ENCODE peak calls at places on chromosomes 13 and 19, in seven cellular contexts. W is neuronal stem cell, E is H9, M is mesendoderm, D is mesenchymal stem cell, A is H1, Y is trophoblast cell. F is an unnamed sample.

GRCh38 chr13:48731957-48732569 is 78.3 kb downstream of the CYSLTR2 start:
- DNase-seq in M (peak), Y (peak), D (no peak), W (peak), A (peak), E (peak), F (no peak)

GRCh38 chr13:105778196-105778595 is 757.3 kb downstream of the EFNB2 start:
- DNase-seq in D (peak), Y (no peak), W (no peak), M (no peak), E (no peak), A (no peak), F (peak)

GRCh38 chr13:45737571-45738002 is 35.5 kb downstream of the CBY2 start:
- DNase-seq in M (peak), D (no peak), A (no peak), E (peak), W (no peak), Y (peak), F (no peak)

GRCh38 chr13:74135306-74136088 is 1.3 kb upstream of the KLF12 start:
- DNase-seq in D (peak), W (peak), E (peak), A (no peak), Y (peak), M (peak), F (peak)

GRCh38 chr13:107851670-107852460 is 363.5 kb downstream of the LIG4 start:
- DNase-seq in Y (no peak), W (no peak), D (no peak), A (no peak), E (no peak), M (no peak), F (peak)

GRCh38 chr13:85567909-85568308 is 231.3 kb downstream of the SLITRK6 start:
- DNase-seq in A (no peak), D (no peak), W (no peak), Y (no peak), M (peak), E (no peak), F (no peak)

GRCh38 chr19:1747285-1748114 is 5.8 kb upstream of the ONECUT3 start:
- DNase-seq in M (peak), A (peak), D (peak), E (peak), W (no peak), Y (no peak), F (peak)

GRCh38 chr19:17075860-17076538 is 422 bp downstream of the MYO9B start:
- DNase-seq in W (no peak), Y (peak), D (peak), M (peak), A (no peak), E (no peak), F (peak)

GRCh38 chr19:35644987-35645679 is 3.0 kb upstream of the COX6B1 start:
- DNase-seq in W (peak), M (peak), E (peak), Y (peak), D (no peak), A (peak), F (peak)

GRCh38 chr13:40254394-40254793 is 412.0 kb downstream of the FOXO1 start:
- DNase-seq in E (no peak), M (peak), Y (peak), W (no peak), A (no peak), D (no peak), F (no peak)

GRCh38 chr13:79527698-79528097 is 46.7 kb downstream of the NDFIP2 start:
- DNase-seq in D (no peak), M (no peak), E (no peak), A (no peak), Y (peak), W (no peak), F (no peak)

GRCh38 chr13:79531542-79532239 is 50.7 kb downstream of the NDFIP2 start:
- DNase-seq in Y (no peak), M (no peak), E (no peak), A (no peak), D (no peak), W (no peak), F (no peak)

GRCh38 chr13:79528356-79528755 is 47.4 kb downstream of the NDFIP2 start:
- DNase-seq in M (no peak), Y (peak), A (no peak), W (no peak), E (no peak), D (peak), F (peak)

GRCh38 chr13:79530270-79530669 is 49.3 kb downstream of the NDFIP2 start:
- DNase-seq in A (no peak), M (no peak), Y (no peak), E (no peak), D (no peak), W (no peak), F (no peak)

DNA sequence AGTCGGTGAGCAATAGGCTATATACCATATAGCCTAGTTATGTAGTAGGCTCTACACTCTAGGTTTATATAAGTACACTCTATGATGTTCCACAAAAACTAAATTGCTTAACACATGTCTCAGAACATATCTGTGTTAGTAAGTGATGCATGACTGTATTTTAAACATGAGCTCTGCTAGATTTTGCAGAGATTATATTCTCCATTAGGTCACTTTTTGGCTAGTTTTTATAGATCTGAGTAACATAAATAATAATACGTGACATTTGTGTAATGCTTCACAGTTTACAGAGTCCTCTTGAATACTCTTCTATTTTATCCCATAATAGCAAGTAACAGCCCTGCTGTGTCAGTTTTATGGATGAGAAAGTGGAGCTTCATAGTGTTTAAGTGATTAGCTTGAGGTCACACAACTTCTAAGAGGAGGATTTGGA is 47.8 kb downstream of the NDFIP2 start:
- DNase-seq in W (no peak), D (peak), A (no peak), E (no peak), Y (no peak), M (no peak), F (peak)
- H3K18ac ChIP-seq in W (no peak), D (no peak), A (no peak), E (no peak), Y (no peak), M (no peak), F (no peak)

DNA sequence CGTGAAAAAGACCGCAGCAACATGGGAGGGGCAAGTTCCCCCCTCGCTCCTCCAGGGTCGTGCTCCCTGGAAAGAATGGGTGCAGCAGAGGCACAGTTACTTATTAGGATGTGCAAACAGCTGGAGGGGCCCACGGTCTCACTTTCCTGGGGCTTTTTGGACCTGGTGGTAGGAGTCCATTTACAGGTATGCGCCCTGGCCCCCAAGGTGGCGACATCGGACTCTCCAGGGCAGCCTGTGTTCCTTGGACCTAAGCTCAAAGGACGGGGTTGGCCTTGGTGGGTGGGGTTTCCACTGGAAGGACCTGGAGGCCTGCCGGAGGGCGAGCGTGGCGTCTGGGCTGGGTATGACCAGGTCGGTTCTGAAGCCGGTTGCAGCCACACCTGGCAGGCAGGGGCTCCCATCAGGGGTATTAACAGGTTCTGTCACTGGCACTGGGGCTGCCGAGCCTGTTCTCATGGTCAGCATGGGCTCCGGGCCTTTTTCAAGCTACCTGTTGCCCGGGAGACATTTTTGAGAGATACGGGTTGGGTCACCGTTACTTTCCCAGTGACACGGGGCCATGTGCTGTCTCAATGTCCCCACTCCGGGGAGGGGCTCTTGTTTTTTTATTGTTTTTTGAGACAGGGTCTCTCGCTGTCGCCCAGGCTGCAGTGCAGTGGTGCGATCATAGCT is 5.9 kb downstream of the ZFR2 start:
- DNase-seq in M (no peak), E (no peak), W (no peak), A (no peak), Y (no peak), D (no peak), F (no peak)
- H3K18ac ChIP-seq in M (no peak), E (no peak), W (no peak), A (no peak), Y (no peak), D (no peak), F (no peak)

GRCh38 chr19:18744019-18744418 is 47.1 kb downstream of the COMP start:
- DNase-seq in E (no peak), M (no peak), D (no peak), W (no peak), Y (no peak), A (no peak), F (no peak)
- H3K18ac ChIP-seq in E (no peak), M (no peak), D (peak), W (peak), Y (no peak), A (no peak), F (no peak)

GRCh38 chr13:112651306-112651705 is 38.5 kb upstream of the ATP11A start:
- DNase-seq in A (no peak), D (no peak), Y (no peak), M (no peak), W (no peak), E (no peak), F (no peak)
- H3K18ac ChIP-seq in A (no peak), D (no peak), Y (no peak), M (no peak), W (no peak), E (no peak), F (no peak)

GRCh38 chr19:46745521-46746280 is at the start of gene FKRP:
- DNase-seq in W (no peak), E (no peak), M (no peak), Y (peak), D (peak), A (no peak), F (no peak)

GRCh38 chr19:46741447-46741846 is 4.4 kb upstream of the FKRP start:
- DNase-seq in E (no peak), Y (no peak), M (no peak), D (no peak), W (no peak), A (no peak), F (no peak)

GRCh38 chr19:46746281-46746965 is at the start of gene STRN4:
- DNase-seq in W (peak), M (peak), Y (peak), D (peak), A (no peak), E (no peak), F (no peak)

GRCh38 chr19:46745030-46745429 is 827 bp upstream of the FKRP start:
- DNase-seq in E (no peak), M (no peak), D (no peak), Y (no peak), W (no peak), A (no peak), F (no peak)

DNA sequence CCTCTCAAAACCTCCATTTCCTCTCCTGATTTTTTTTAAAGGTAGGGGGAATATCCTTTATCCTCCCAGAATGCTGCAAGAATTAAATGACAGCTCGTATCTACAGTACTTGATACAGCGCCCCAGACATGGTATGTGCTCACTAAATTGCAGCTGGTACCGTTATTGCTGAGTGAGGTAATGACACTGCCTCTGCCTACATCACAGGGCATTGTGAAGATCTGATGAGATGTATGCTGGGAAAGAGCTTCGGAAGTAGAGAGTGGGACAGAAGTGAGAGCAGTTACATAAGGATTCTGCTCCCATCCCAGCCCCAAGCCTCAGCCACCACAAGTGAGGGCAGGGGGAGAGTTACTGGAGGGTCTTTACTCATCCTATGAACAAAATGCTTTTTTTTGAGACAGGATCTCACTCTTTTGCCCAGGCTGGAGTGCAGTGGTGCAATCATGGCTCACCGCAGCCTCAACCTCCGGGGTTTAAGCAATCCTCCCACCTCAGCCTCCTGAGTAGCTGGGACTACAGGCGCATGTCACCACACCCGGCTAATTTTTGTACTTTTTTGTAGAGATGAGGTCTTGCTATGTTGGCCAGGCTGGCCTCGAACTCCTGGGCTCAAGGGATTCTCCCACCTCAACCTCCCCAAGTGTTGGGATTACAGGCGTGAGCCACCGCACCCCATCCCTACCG is 1.7 kb upstream of the FKRP start:
- DNase-seq in M (no peak), E (no peak), Y (peak), A (no peak), W (no peak), D (no peak), F (no peak)
- H3K18ac ChIP-seq in M (no peak), E (no peak), Y (no peak), A (no peak), W (no peak), D (no peak), F (no peak)

DNA sequence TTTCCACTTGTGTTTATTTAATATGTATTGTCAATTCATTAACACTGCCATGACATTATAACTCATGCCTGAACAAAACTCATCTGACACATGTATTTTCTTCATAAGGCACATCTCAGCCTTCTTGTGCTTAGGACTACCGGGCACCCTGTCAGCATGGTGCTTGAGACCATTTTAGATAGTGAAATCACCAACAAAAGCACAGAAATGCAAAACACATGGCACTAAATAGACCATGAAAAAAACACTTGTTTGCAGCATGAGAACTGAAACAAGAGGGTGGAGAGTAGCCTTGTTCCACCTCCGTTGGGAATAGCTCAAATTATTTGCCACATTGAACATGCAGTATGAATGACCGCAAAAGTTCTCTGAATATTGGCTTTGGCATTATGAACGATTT is 328.0 kb downstream of the HS6ST3 start:
- DNase-seq in D (no peak), M (no peak), A (no peak), W (no peak), E (no peak), Y (no peak), F (no peak)
- H3K18ac ChIP-seq in D (no peak), M (no peak), A (no peak), W (no peak), E (no peak), Y (no peak), F (no peak)

DNA sequence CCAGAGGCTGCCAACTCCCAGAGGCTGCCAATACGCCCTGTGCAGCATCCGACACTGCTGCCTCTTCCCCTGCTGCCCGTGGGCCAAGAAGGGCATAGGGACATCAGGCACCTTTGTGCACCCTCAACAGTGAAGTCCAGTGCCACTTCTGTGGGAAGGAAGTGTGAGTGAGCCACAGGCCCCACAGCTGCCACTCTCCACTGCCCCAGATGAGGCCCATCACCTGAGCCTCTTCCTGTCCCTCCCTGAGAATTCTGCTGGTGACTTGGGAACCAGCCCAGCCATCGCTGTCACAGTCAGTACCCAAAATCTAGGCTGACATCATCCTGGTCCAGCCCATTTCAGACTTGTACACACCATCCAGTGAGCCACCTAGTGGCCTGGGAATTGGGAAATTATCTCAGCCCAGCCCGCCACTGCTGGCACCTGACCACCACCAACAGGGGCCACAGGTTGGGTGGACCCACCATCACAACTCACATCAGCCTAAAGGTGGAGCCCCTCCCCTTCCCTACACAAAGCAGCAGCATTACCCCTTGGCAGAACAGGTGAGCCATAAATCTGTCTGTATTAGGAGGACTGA is 733.9 kb upstream of the KLHL1 start:
- DNase-seq in D (no peak), Y (no peak), M (peak), W (no peak), A (no peak), E (peak), F (no peak)
- H3K18ac ChIP-seq in D (no peak), Y (no peak), M (no peak), W (peak), A (no peak), E (no peak), F (no peak)

GRCh38 chr13:109569938-109570711 is 216.3 kb downstream of the IRS2 start:
- DNase-seq in M (no peak), Y (no peak), W (no peak), D (no peak), A (no peak), E (no peak), F (no peak)

GRCh38 chr13:109576331-109576813 is 210.0 kb downstream of the IRS2 start:
- DNase-seq in W (no peak), E (no peak), D (no peak), M (peak), A (no peak), Y (no peak), F (no peak)

GRCh38 chr13:109572389-109572788 is 214.0 kb downstream of the IRS2 start:
- DNase-seq in A (no peak), Y (no peak), D (no peak), W (no peak), E (no peak), M (no peak), F (no peak)

GRCh38 chr13:109577191-109577700 is 209.1 kb downstream of the IRS2 start:
- DNase-seq in W (no peak), A (no peak), D (no peak), E (no peak), Y (no peak), M (no peak), F (no peak)

GRCh38 chr13:109575821-109576220 is 210.6 kb downstream of the IRS2 start:
- DNase-seq in Y (no peak), D (no peak), W (no peak), A (no peak), E (no peak), M (no peak), F (no peak)
- H3K18ac ChIP-seq in Y (no peak), D (no peak), W (no peak), A (no peak), E (no peak), M (no peak), F (no peak)